ENCODE peak calls at places on chromosomes 16 and 17, in six cellular contexts. I is spleen, N is sigmoid colon, U is esophagus muscularis mucosa, O is breast epithelium, F is K562. B is an unnamed sample.

GRCh38 chr17:7579001-7579838 is at the start of gene CD68:
- DNase-seq in I (no peak), N (peak), U (peak), O (peak), F (no peak), B (peak)

GRCh38 chr17:71760062-71760720 is 360.6 kb upstream of the SOX9 start:
- DNase-seq in I (no peak), N (no peak), U (no peak), O (no peak), F (no peak), B (no peak)

GRCh38 chr17:42078396-42079042 is 19.8 kb downstream of the ZNF385C start:
- DNase-seq in I (no peak), N (no peak), U (no peak), O (no peak), F (peak), B (no peak)

GRCh38 chr16:85460983-85461813 is 151.9 kb upstream of the GSE1 start:
- DNase-seq in I (no peak), N (no peak), U (no peak), O (no peak), F (peak), B (no peak)

GRCh38 chr17:15351925-15352324 is 10.5 kb upstream of the TEKT3 start:
- DNase-seq in I (no peak), N (peak), U (no peak), O (no peak), F (no peak), B (peak)

GRCh38 chr16:17327671-17328335 is 143.0 kb downstream of the XYLT1 start:
- DNase-seq in I (no peak), N (peak), U (no peak), O (no peak), F (no peak), B (no peak)

GRCh38 chr16:85607796-85608514 is 5.2 kb upstream of the GSE1 start:
- DNase-seq in I (no peak), N (no peak), U (no peak), O (no peak), F (no peak), B (no peak)

GRCh38 chr17:2794116-2794803 is 2.0 kb upstream of the RAP1GAP2 start:
- DNase-seq in I (peak), N (no peak), U (no peak), O (no peak), F (no peak), B (no peak)

GRCh38 chr16:84232060-84232459 is 7.8 kb downstream of the KCNG4 start:
- DNase-seq in I (no peak), N (no peak), U (no peak), O (no peak), F (no peak), B (no peak)

GRCh38 chr16:30934827-30935557 is 11.6 kb downstream of the FBXL19 start:
- DNase-seq in I (no peak), N (no peak), U (no peak), O (no peak), F (peak), B (peak)

GRCh38 chr17:42673266-42673884 is 3.4 kb downstream of the PLEKHH3 start:
- DNase-seq in I (no peak), N (no peak), U (no peak), O (no peak), F (peak), B (no peak)

GRCh38 chr17:3754458-3755334 is 31.0 kb downstream of the HASPIN start:
- DNase-seq in I (peak), N (no peak), U (no peak), O (peak), F (peak), B (peak)

GRCh38 chr17:62696726-62697490 is 69.4 kb downstream of the MRC2 start:
- DNase-seq in I (no peak), N (peak), U (no peak), O (no peak), F (no peak), B (no peak)

GRCh38 chr17:27499451-27500265 is 43.4 kb downstream of the KSR1 start:
- DNase-seq in I (no peak), N (no peak), U (no peak), O (no peak), F (no peak), B (no peak)

GRCh38 chr17:21108651-21109050 is 18.1 kb upstream of the DHRS7B start:
- DNase-seq in I (no peak), N (no peak), U (no peak), O (no peak), F (no peak), B (no peak)

GRCh38 chr17:18234853-18235380 is 9.5 kb downstream of the LLGL1 start:
- DNase-seq in I (no peak), N (no peak), U (no peak), O (no peak), F (no peak), B (no peak)

GRCh38 chr16:49428808-49429207 is 55.2 kb downstream of the C16orf78 start:
- DNase-seq in I (no peak), N (no peak), U (no peak), O (no peak), F (no peak), B (no peak)

GRCh38 chr17:55746466-55746865 is 4.4 kb upstream of the PCTP start:
- DNase-seq in I (no peak), N (no peak), U (no peak), O (no peak), F (no peak), B (no peak)

GRCh38 chr17:55751720-55752250 is 934 bp downstream of the PCTP start:
- DNase-seq in I (no peak), N (no peak), U (no peak), O (no peak), F (no peak), B (no peak)

GRCh38 chr17:55749985-55750384 is 866 bp upstream of the PCTP start:
- DNase-seq in I (no peak), N (no peak), U (no peak), O (no peak), F (no peak), B (no peak)

GRCh38 chr17:55747209-55747608 is 3.6 kb upstream of the PCTP start:
- DNase-seq in I (no peak), N (no peak), U (no peak), O (no peak), F (no peak), B (no peak)

GRCh38 chr17:55750750-55751641 is at the start of gene PCTP:
- DNase-seq in I (peak), N (peak), U (peak), O (peak), F (peak), B (peak)
- TF ChIP-seq CTCF in I (peak), N (peak), U (no peak), O (peak), F (peak), B (peak)

GRCh38 chr16:4392382-4393242 is 21.0 kb downstream of the VASN start:
- DNase-seq in I (peak), N (no peak), U (no peak), O (peak), F (no peak), B (no peak)
- TF ChIP-seq POLR2AphosphoS5 in I (no peak), N (peak), U (peak), O (peak), F (no peak), B (no peak)

GRCh38 chr17:49763735-49764558 is at the start of gene FAM117A:
- DNase-seq in I (peak), N (peak), U (peak), O (peak), F (peak), B (peak)
- TF ChIP-seq POLR2A in I (no peak), N (peak), U (no peak), O (no peak), F (peak), B (peak)

GRCh38 chr16:89613954-89614459 is 565 bp downstream of the DPEP1 start:
- DNase-seq in I (no peak), N (no peak), U (no peak), O (no peak), F (no peak), B (no peak)

GRCh38 chr16:89616576-89617437 is 3.4 kb downstream of the DPEP1 start:
- DNase-seq in I (no peak), N (no peak), U (no peak), O (no peak), F (no peak), B (no peak)

GRCh38 chr16:89613101-89613953 is at the start of gene DPEP1:
- DNase-seq in I (no peak), N (no peak), U (no peak), O (no peak), F (no peak), B (no peak)

GRCh38 chr16:89615176-89615575 is 1.7 kb downstream of the DPEP1 start:
- DNase-seq in I (no peak), N (no peak), U (no peak), O (no peak), F (no peak), B (no peak)

GRCh38 chr16:89615596-89616090 is 2.2 kb downstream of the DPEP1 start:
- DNase-seq in I (no peak), N (no peak), U (no peak), O (no peak), F (peak), B (peak)
- TF ChIP-seq CTCF in I (peak), N (peak), U (peak), O (peak), F (peak), B (peak)

GRCh38 chr17:65893692-65894279 is 298.1 kb downstream of the CEP112 start:
- DNase-seq in I (no peak), N (no peak), U (no peak), O (no peak), F (no peak), B (no peak)
- TF ChIP-seq POLR2AphosphoS5 in I (no peak), N (no peak), U (no peak), O (no peak), F (no peak), B (no peak)

DNA sequence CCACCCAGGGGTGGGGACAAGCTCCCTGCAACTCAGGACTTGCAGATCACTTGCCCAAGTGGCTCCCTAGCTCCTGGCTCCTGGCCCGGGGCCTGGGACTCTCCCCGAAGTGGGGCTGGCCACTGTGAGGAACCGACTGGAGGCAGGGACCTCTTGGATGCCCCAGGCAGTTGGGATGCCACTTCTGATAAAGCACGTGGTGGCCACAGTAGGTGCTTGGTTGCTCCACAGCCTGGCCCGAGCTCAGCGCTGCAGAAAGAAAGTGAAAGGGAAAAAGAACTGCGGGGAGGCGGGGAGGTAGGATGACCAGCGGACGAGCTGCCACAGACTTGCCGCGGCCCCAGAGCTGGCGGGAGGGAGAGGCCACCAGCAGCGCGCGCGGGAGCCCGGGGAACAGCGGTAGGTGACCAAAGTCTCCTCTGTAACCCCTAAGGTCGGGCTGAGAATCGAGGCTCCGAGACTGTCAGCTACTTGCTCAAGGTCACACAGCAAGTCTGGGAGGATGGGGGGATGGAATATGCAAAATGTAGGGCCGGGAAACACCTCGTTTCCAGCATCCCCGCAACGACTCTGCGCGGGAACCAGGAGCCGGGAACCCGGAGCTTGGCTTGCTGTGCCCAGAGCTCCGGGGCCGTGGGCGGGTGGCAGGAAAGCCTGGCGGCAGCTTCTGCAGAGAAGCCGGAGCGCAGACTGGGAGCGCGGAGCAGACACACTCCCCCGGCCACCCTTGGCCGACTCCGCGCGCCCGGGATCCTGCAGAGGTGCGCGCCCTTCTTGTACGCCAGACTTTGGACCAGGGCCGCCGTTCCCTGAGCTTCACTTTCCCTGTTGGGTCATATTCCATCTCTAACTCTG is 1.9 kb downstream of the CIITA start:
- DNase-seq in I (peak), N (peak), U (no peak), O (peak), F (no peak), B (peak)
- TF ChIP-seq POLR2A in I (no peak), N (no peak), U (no peak), O (no peak), F (no peak), B (no peak)

GRCh38 chr16:88840589-88841215 is 16.0 kb downstream of the GALNS start:
- DNase-seq in I (no peak), N (no peak), U (no peak), O (no peak), F (no peak), B (no peak)

GRCh38 chr16:88839745-88840588 is 16.8 kb downstream of the GALNS start:
- DNase-seq in I (no peak), N (no peak), U (no peak), O (no peak), F (no peak), B (no peak)

GRCh38 chr16:88837806-88838205 is 18.9 kb downstream of the GALNS start:
- DNase-seq in I (no peak), N (no peak), U (no peak), O (no peak), F (no peak), B (no peak)

GRCh38 chr16:88838566-88838965 is 18.2 kb downstream of the GALNS start:
- DNase-seq in I (no peak), N (no peak), U (no peak), O (no peak), F (no peak), B (no peak)

GRCh38 chr16:88839026-88839529 is 17.7 kb downstream of the GALNS start:
- DNase-seq in I (peak), N (no peak), U (no peak), O (no peak), F (peak), B (no peak)
- TF ChIP-seq CTCF in I (peak), N (no peak), U (no peak), O (no peak), F (peak), B (no peak)

GRCh38 chr17:82059272-82060000 is 6.2 kb downstream of the DUS1L start:
- DNase-seq in I (peak), N (no peak), U (no peak), O (no peak), F (no peak), B (no peak)
- TF ChIP-seq POLR2AphosphoS5 in I (no peak), N (no peak), U (no peak), O (no peak), F (no peak), B (no peak)

DNA sequence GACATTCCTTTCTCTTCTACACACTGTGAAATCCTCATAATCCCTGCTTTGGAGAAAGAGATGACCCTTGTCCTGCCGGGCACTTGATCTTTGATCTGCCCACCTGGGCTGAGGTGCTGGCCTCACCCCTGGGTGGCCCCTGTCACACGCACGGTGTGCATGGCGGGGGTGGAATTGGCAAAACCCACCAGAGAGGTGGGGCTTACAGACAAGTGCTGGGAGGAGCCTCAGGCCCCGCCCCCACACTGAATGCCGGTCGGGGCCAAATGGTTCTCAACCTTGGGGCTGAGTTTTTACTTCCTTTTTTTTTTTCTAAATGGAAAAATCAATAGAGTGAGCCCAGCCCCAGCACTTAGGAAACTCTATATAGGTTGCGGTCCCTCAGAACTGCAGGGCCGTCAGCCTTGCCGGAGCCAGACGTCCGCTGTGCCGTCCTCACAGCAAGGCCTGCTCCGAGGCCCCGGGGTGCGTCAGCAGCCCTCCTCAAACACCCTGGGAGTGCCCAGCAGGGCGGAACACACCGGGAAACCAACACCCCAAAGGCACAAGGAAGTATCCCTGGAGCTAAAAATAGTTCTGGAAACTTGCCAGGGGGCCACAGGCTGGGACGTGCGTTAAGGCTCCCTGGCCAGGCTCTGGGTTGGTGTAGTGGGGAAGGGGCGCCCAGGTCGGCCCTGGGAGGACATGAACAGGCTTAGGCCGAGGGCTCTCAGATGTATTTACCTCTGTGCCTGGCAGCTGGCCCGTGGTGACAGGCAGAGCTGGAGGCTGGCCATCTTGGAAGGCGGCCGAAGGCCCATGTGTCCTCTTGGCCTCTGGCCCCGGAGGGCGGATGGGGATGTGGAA is 11.0 kb downstream of the GPRC5C start:
- DNase-seq in I (peak), N (peak), U (peak), O (peak), F (no peak), B (peak)
- TF ChIP-seq POLR2A in I (no peak), N (no peak), U (peak), O (no peak), F (no peak), B (peak)